ENCODE peak calls at places on chromosomes 16 and 17, in six cellular contexts. B is cardiac muscle cell; A is MV-4-11; W is effector CD4-positive, alpha-beta T cell; I is HS-5; Z is head of caudate nucleus. K is an unnamed sample.

GRCh38 chr16:30090607-30091332 is 954 bp downstream of the TBX6 start:
- DNase-seq in B (no peak), A (no peak), W (no peak), I (no peak), Z (no peak), K (no peak)

GRCh38 chr17:56756536-56756935 is 77.2 kb downstream of the C17orf67 start:
- DNase-seq in B (no peak), A (peak; percentile 24), W (no peak), I (peak; percentile 76), Z (no peak), K (peak; percentile 89)

GRCh38 chr16:86249631-86250030 is 260.7 kb upstream of the FOXF1 start:
- DNase-seq in B (no peak), A (no peak), W (no peak), I (no peak), Z (no peak), K (no peak)

GRCh38 chr17:82035488-82035887 is 2.0 kb downstream of the DCXR start:
- DNase-seq in B (no peak), A (no peak), W (no peak), I (no peak), Z (no peak), K (no peak)

GRCh38 chr16:80718480-80719220 is 85.7 kb downstream of the CDYL2 start:
- DNase-seq in B (peak; percentile 1), A (no peak), W (no peak), I (no peak), Z (no peak), K (no peak)

GRCh38 chr17:1074886-1075665 is 78.1 kb downstream of the TIMM22 start:
- DNase-seq in B (peak; percentile 84), A (no peak), W (no peak), I (no peak), Z (no peak), K (no peak)

GRCh38 chr16:19439483-19439882 is 21.8 kb downstream of the TMC5 start:
- DNase-seq in B (no peak), A (no peak), W (no peak), I (no peak), Z (no peak), K (no peak)

GRCh38 chr17:47323382-47324223 is at the start of gene EFCAB13:
- DNase-seq in B (peak; percentile 92), A (peak; percentile 88), W (peak; percentile 57), I (no peak), Z (peak; percentile 78), K (no peak)

GRCh38 chr16:86038923-86039310 is 140.0 kb downstream of the IRF8 start:
- DNase-seq in B (no peak), A (no peak), W (no peak), I (no peak), Z (no peak), K (no peak)

GRCh38 chr17:34720760-34721159 is 141.4 kb downstream of the TMEM132E start:
- DNase-seq in B (no peak), A (no peak), W (no peak), I (peak; percentile 0), Z (no peak), K (no peak)

GRCh38 chr17:69581061-69581955 is 166.8 kb downstream of the MAP2K6 start:
- DNase-seq in B (no peak), A (peak; percentile 34), W (no peak), I (no peak), Z (no peak), K (no peak)

GRCh38 chr17:77420804-77421634 is 280.2 kb downstream of the SEC14L1 start:
- DNase-seq in B (peak; percentile 49), A (peak; percentile 68), W (peak; percentile 65), I (no peak), Z (no peak), K (peak; percentile 58)

GRCh38 chr16:85673529-85674417 is 15.0 kb downstream of the GINS2 start:
- DNase-seq in B (no peak), A (no peak), W (no peak), I (no peak), Z (no peak), K (no peak)

GRCh38 chr17:43832976-43833829 is at the start of gene MPP3:
- DNase-seq in B (peak; percentile 87), A (peak; percentile 7), W (peak; percentile 24), I (peak; percentile 10), Z (peak; percentile 71), K (no peak)